ENCODE peak calls at places on chromosomes 7 and 10, in ten cellular contexts. One of them, this sample, is unnamed.

GRCh38 chr10:126210051-126210651 is 178.1 kb downstream of the ADAM12 start:
- DNase-seq in HS-5: no peak
- DNase-seq in B cell: no peak
- DNase-seq in GM19239: no peak
- DNase-seq in activated B cell treated with CpG ODN at 0.5 μM for 24 hours: no peak
- DNase-seq in fibroblast of mammary gland: no peak
- DNase-seq in HuH-7: no peak
- DNase-seq in OCI-LY7: no peak
- DNase-seq in cardiac muscle cell: no peak
- DNase-seq in NCI-H2081: no peak
- DNase-seq in this sample: no peak

GRCh38 chr7:128913856-128914565 is 3.5 kb upstream of the KCP start:
- DNase-seq in HS-5: no peak
- DNase-seq in B cell: peak; percentile 6
- DNase-seq in GM19239: no peak
- DNase-seq in activated B cell treated with CpG ODN at 0.5 μM for 24 hours: no peak
- DNase-seq in fibroblast of mammary gland: no peak
- DNase-seq in HuH-7: no peak
- DNase-seq in OCI-LY7: no peak
- DNase-seq in cardiac muscle cell: no peak
- DNase-seq in NCI-H2081: no peak
- DNase-seq in this sample: peak; percentile 60

GRCh38 chr10:29948971-29949370 is 110.4 kb downstream of the JCAD start:
- DNase-seq in HS-5: no peak
- DNase-seq in B cell: no peak
- DNase-seq in GM19239: no peak
- DNase-seq in activated B cell treated with CpG ODN at 0.5 μM for 24 hours: no peak
- DNase-seq in fibroblast of mammary gland: no peak
- DNase-seq in HuH-7: no peak
- DNase-seq in OCI-LY7: no peak
- DNase-seq in cardiac muscle cell: no peak
- DNase-seq in NCI-H2081: no peak
- DNase-seq in this sample: no peak

GRCh38 chr7:19020711-19021110 is 96.7 kb downstream of the TWIST1 start:
- DNase-seq in HS-5: peak; percentile 48
- DNase-seq in B cell: no peak
- DNase-seq in GM19239: no peak
- DNase-seq in activated B cell treated with CpG ODN at 0.5 μM for 24 hours: no peak
- DNase-seq in fibroblast of mammary gland: peak; percentile 40
- DNase-seq in HuH-7: no peak
- DNase-seq in OCI-LY7: no peak
- DNase-seq in cardiac muscle cell: no peak
- DNase-seq in NCI-H2081: no peak
- DNase-seq in this sample: no peak

GRCh38 chr10:28263136-28263857 is 39.6 kb downstream of the MPP7 start:
- DNase-seq in HS-5: no peak
- DNase-seq in B cell: no peak
- DNase-seq in GM19239: no peak
- DNase-seq in activated B cell treated with CpG ODN at 0.5 μM for 24 hours: no peak
- DNase-seq in fibroblast of mammary gland: no peak
- DNase-seq in HuH-7: no peak
- DNase-seq in OCI-LY7: no peak
- DNase-seq in cardiac muscle cell: no peak
- DNase-seq in NCI-H2081: no peak
- DNase-seq in this sample: no peak

GRCh38 chr10:14137391-14137790 is 193.3 kb downstream of the FRMD4A start:
- DNase-seq in HS-5: no peak
- DNase-seq in B cell: no peak
- DNase-seq in GM19239: no peak
- DNase-seq in activated B cell treated with CpG ODN at 0.5 μM for 24 hours: no peak
- DNase-seq in fibroblast of mammary gland: no peak
- DNase-seq in HuH-7: no peak
- DNase-seq in OCI-LY7: no peak
- DNase-seq in cardiac muscle cell: no peak
- DNase-seq in NCI-H2081: no peak
- DNase-seq in this sample: no peak

GRCh38 chr7:117227091-117227490 is 95.8 kb downstream of the WNT2 start:
- DNase-seq in HS-5: no peak
- DNase-seq in B cell: no peak
- DNase-seq in GM19239: no peak
- DNase-seq in activated B cell treated with CpG ODN at 0.5 μM for 24 hours: no peak
- DNase-seq in fibroblast of mammary gland: no peak
- DNase-seq in HuH-7: no peak
- DNase-seq in OCI-LY7: no peak
- DNase-seq in cardiac muscle cell: peak; percentile 70
- DNase-seq in NCI-H2081: no peak
- DNase-seq in this sample: no peak

GRCh38 chr7:14837216-14837615 is 65.3 kb downstream of the DGKB start:
- DNase-seq in HS-5: no peak
- DNase-seq in B cell: no peak
- DNase-seq in GM19239: no peak
- DNase-seq in activated B cell treated with CpG ODN at 0.5 μM for 24 hours: no peak
- DNase-seq in fibroblast of mammary gland: peak; percentile 26
- DNase-seq in HuH-7: no peak
- DNase-seq in OCI-LY7: no peak
- DNase-seq in cardiac muscle cell: no peak
- DNase-seq in NCI-H2081: no peak
- DNase-seq in this sample: no peak

GRCh38 chr10:6988654-6989053 is 408.6 kb upstream of the PRKCQ start:
- DNase-seq in HS-5: no peak
- DNase-seq in B cell: no peak
- DNase-seq in GM19239: no peak
- DNase-seq in activated B cell treated with CpG ODN at 0.5 μM for 24 hours: no peak
- DNase-seq in fibroblast of mammary gland: no peak
- DNase-seq in HuH-7: no peak
- DNase-seq in OCI-LY7: no peak
- DNase-seq in cardiac muscle cell: no peak
- DNase-seq in NCI-H2081: no peak
- DNase-seq in this sample: no peak

This sample was measured in mesenteric fat pad.